ENCODE peak calls at places on chromosome 14, in nine cellular contexts. One of them, this sample, is unnamed.

GRCh38 chr14:75458305-75458704 is 30.5 kb downstream of the JDP2 start:
- DNase-seq in AG08396: no peak
- DNase-seq in adipocyte: no peak
- DNase-seq in testis: no peak
- DNase-seq in ovary: no peak
- DNase-seq in Calu3: no peak
- DNase-seq in stimulated activated naive CD4-positive, alpha-beta T cell: no peak
- DNase-seq in CD8-positive, alpha-beta T cell: no peak
- DNase-seq in Caco-2: no peak
- DNase-seq in this sample: no peak

GRCh38 chr14:22491683-22492483 is 97.1 kb downstream of the DAD1 start:
- DNase-seq in Caco-2: no peak
- DNase-seq in Calu3: no peak
- DNase-seq in AG08396: no peak
- DNase-seq in adipocyte: no peak
- DNase-seq in CD8-positive, alpha-beta T cell: no peak
- DNase-seq in ovary: no peak
- DNase-seq in stimulated activated naive CD4-positive, alpha-beta T cell: peak; percentile 40
- DNase-seq in testis: no peak
- DNase-seq in this sample: no peak

GRCh38 chr14:68668028-68668427 is 124.8 kb downstream of the ZFP36L1 start:
- DNase-seq in CD8-positive, alpha-beta T cell: no peak
- DNase-seq in adipocyte: no peak
- DNase-seq in Calu3: no peak
- DNase-seq in Caco-2: no peak
- DNase-seq in testis: no peak
- DNase-seq in stimulated activated naive CD4-positive, alpha-beta T cell: no peak
- DNase-seq in AG08396: no peak
- DNase-seq in ovary: peak; percentile 6
- DNase-seq in this sample: no peak

GRCh38 chr14:60684203-60684602 is 34.9 kb upstream of the SIX1 start:
- DNase-seq in Caco-2: no peak
- DNase-seq in AG08396: no peak
- DNase-seq in Calu3: no peak
- DNase-seq in adipocyte: no peak
- DNase-seq in CD8-positive, alpha-beta T cell: no peak
- DNase-seq in ovary: no peak
- DNase-seq in stimulated activated naive CD4-positive, alpha-beta T cell: no peak
- DNase-seq in testis: no peak
- DNase-seq in this sample: no peak

GRCh38 chr14:58701576-58701975 is 63.8 kb downstream of the DACT1 start:
- DNase-seq in CD8-positive, alpha-beta T cell: no peak
- DNase-seq in Calu3: no peak
- DNase-seq in adipocyte: no peak
- DNase-seq in AG08396: no peak
- DNase-seq in Caco-2: no peak
- DNase-seq in ovary: no peak
- DNase-seq in testis: no peak
- DNase-seq in stimulated activated naive CD4-positive, alpha-beta T cell: no peak
- DNase-seq in this sample: no peak

GRCh38 chr14:90382491-90383125 is 14.2 kb upstream of the CALM1 start:
- DNase-seq in stimulated activated naive CD4-positive, alpha-beta T cell: peak; percentile 64
- DNase-seq in CD8-positive, alpha-beta T cell: peak; percentile 37
- DNase-seq in testis: peak; percentile 83
- DNase-seq in ovary: peak; percentile 74
- DNase-seq in AG08396: peak; percentile 66
- DNase-seq in Caco-2: peak; percentile 63
- DNase-seq in adipocyte: peak; percentile 87
- DNase-seq in Calu3: peak; percentile 54
- DNase-seq in this sample: peak; percentile 85

GRCh38 chr14:91901449-91902250 is 34.3 kb upstream of the TC2N start:
- DNase-seq in Calu3: no peak
- DNase-seq in CD8-positive, alpha-beta T cell: no peak
- DNase-seq in testis: peak; percentile 67
- DNase-seq in stimulated activated naive CD4-positive, alpha-beta T cell: no peak
- DNase-seq in AG08396: peak; percentile 14
- DNase-seq in ovary: peak; percentile 54
- DNase-seq in Caco-2: no peak
- DNase-seq in adipocyte: no peak
- DNase-seq in this sample: no peak

GRCh38 chr14:71322660-71323250 is 415.5 kb downstream of the PCNX1 start:
- DNase-seq in AG08396: peak; percentile 45
- DNase-seq in CD8-positive, alpha-beta T cell: no peak
- DNase-seq in Calu3: no peak
- DNase-seq in stimulated activated naive CD4-positive, alpha-beta T cell: no peak
- DNase-seq in adipocyte: peak; percentile 75
- DNase-seq in ovary: no peak
- DNase-seq in testis: peak; percentile 54
- DNase-seq in Caco-2: peak; percentile 36
- DNase-seq in this sample: peak; percentile 72

GRCh38 chr14:64234877-64235651 is 59.1 kb downstream of the ESR2 start:
- DNase-seq in Caco-2: no peak
- DNase-seq in adipocyte: no peak
- DNase-seq in CD8-positive, alpha-beta T cell: no peak
- DNase-seq in AG08396: no peak
- DNase-seq in stimulated activated naive CD4-positive, alpha-beta T cell: no peak
- DNase-seq in testis: no peak
- DNase-seq in ovary: peak; percentile 67
- DNase-seq in Calu3: no peak
- DNase-seq in this sample: peak; percentile 67

GRCh38 chr14:89296281-89296745 is 120.7 kb downstream of the FOXN3 start:
- DNase-seq in Calu3: no peak
- DNase-seq in AG08396: no peak
- DNase-seq in adipocyte: no peak
- DNase-seq in ovary: no peak
- DNase-seq in Caco-2: no peak
- DNase-seq in testis: no peak
- DNase-seq in CD8-positive, alpha-beta T cell: no peak
- DNase-seq in stimulated activated naive CD4-positive, alpha-beta T cell: no peak
- DNase-seq in this sample: no peak

GRCh38 chr14:64841121-64841611 is 38.5 kb downstream of the SPTB start:
- DNase-seq in Calu3: peak; percentile 51
- DNase-seq in adipocyte: peak; percentile 53
- DNase-seq in testis: no peak
- DNase-seq in CD8-positive, alpha-beta T cell: no peak
- DNase-seq in ovary: no peak
- DNase-seq in stimulated activated naive CD4-positive, alpha-beta T cell: no peak
- DNase-seq in Caco-2: peak; percentile 77
- DNase-seq in AG08396: peak; percentile 55
- DNase-seq in this sample: peak; percentile 68

GRCh38 chr14:64856528-64857445 is 22.9 kb downstream of the SPTB start:
- DNase-seq in stimulated activated naive CD4-positive, alpha-beta T cell: no peak
- DNase-seq in ovary: no peak
- DNase-seq in CD8-positive, alpha-beta T cell: no peak
- DNase-seq in AG08396: no peak
- DNase-seq in adipocyte: no peak
- DNase-seq in testis: no peak
- DNase-seq in Calu3: no peak
- DNase-seq in Caco-2: no peak
- DNase-seq in this sample: no peak

GRCh38 chr14:59897757-59898383 is 22.1 kb upstream of the LRRC9 start:
- DNase-seq in CD8-positive, alpha-beta T cell: no peak
- DNase-seq in testis: peak; percentile 61
- DNase-seq in Calu3: peak; percentile 42
- DNase-seq in ovary: no peak
- DNase-seq in adipocyte: no peak
- DNase-seq in stimulated activated naive CD4-positive, alpha-beta T cell: no peak
- DNase-seq in Caco-2: peak; percentile 58
- DNase-seq in AG08396: no peak
- DNase-seq in this sample: peak; percentile 45

GRCh38 chr14:103840016-103840415 is 7.4 kb downstream of the PPP1R13B start:
- DNase-seq in testis: no peak
- DNase-seq in adipocyte: peak; percentile 37
- DNase-seq in CD8-positive, alpha-beta T cell: no peak
- DNase-seq in ovary: no peak
- DNase-seq in Calu3: no peak
- DNase-seq in stimulated activated naive CD4-positive, alpha-beta T cell: no peak
- DNase-seq in AG08396: no peak
- DNase-seq in Caco-2: no peak
- DNase-seq in this sample: no peak

GRCh38 chr14:103803661-103804060 is 43.7 kb downstream of the PPP1R13B start:
- DNase-seq in Caco-2: no peak
- DNase-seq in CD8-positive, alpha-beta T cell: no peak
- DNase-seq in testis: no peak
- DNase-seq in Calu3: no peak
- DNase-seq in ovary: no peak
- DNase-seq in stimulated activated naive CD4-positive, alpha-beta T cell: no peak
- DNase-seq in AG08396: peak; percentile 26
- DNase-seq in adipocyte: peak; percentile 14
- DNase-seq in this sample: no peak

GRCh38 chr14:64639340-64639821 is 64.8 kb upstream of the PLEKHG3 start:
- DNase-seq in adipocyte: no peak
- DNase-seq in Calu3: peak; percentile 9
- DNase-seq in Caco-2: peak; percentile 63
- DNase-seq in stimulated activated naive CD4-positive, alpha-beta T cell: no peak
- DNase-seq in testis: no peak
- DNase-seq in AG08396: no peak
- DNase-seq in CD8-positive, alpha-beta T cell: no peak
- DNase-seq in ovary: no peak
- DNase-seq in this sample: peak; percentile 58

GRCh38 chr14:94689218-94689984 is 77.2 kb downstream of the SERPINA3 start:
- DNase-seq in ovary: peak; percentile 62
- DNase-seq in stimulated activated naive CD4-positive, alpha-beta T cell: no peak
- DNase-seq in Caco-2: peak; percentile 81
- DNase-seq in Calu3: peak; percentile 84
- DNase-seq in adipocyte: peak; percentile 86
- DNase-seq in CD8-positive, alpha-beta T cell: peak; percentile 10
- DNase-seq in testis: peak; percentile 82
- DNase-seq in AG08396: peak; percentile 85
- DNase-seq in this sample: peak; percentile 53

GRCh38 chr14:23269193-23269592 is 16.7 kb downstream of the HOMEZ start:
- DNase-seq in testis: no peak
- DNase-seq in CD8-positive, alpha-beta T cell: no peak
- DNase-seq in adipocyte: no peak
- DNase-seq in Caco-2: no peak
- DNase-seq in AG08396: no peak
- DNase-seq in ovary: no peak
- DNase-seq in Calu3: no peak
- DNase-seq in stimulated activated naive CD4-positive, alpha-beta T cell: no peak
- DNase-seq in this sample: no peak

GRCh38 chr14:56199095-56199975 is 81.1 kb downstream of the PELI2 start:
- DNase-seq in testis: peak; percentile 76
- DNase-seq in Caco-2: no peak
- DNase-seq in adipocyte: peak; percentile 97
- DNase-seq in ovary: peak; percentile 52
- DNase-seq in Calu3: no peak
- DNase-seq in CD8-positive, alpha-beta T cell: no peak
- DNase-seq in AG08396: peak; percentile 79
- DNase-seq in stimulated activated naive CD4-positive, alpha-beta T cell: no peak
- DNase-seq in this sample: peak; percentile 98

GRCh38 chr14:44444454-44444853 is 62.6 kb downstream of the FSCB start:
- DNase-seq in ovary: no peak
- DNase-seq in AG08396: no peak
- DNase-seq in adipocyte: no peak
- DNase-seq in Calu3: no peak
- DNase-seq in stimulated activated naive CD4-positive, alpha-beta T cell: no peak
- DNase-seq in testis: no peak
- DNase-seq in Caco-2: no peak
- DNase-seq in CD8-positive, alpha-beta T cell: no peak
- DNase-seq in this sample: no peak

GRCh38 chr14:93733646-93734045 is 54.6 kb downstream of the PRIMA1 start:
- DNase-seq in Calu3: no peak
- DNase-seq in stimulated activated naive CD4-positive, alpha-beta T cell: no peak
- DNase-seq in testis: no peak
- DNase-seq in adipocyte: no peak
- DNase-seq in ovary: peak; percentile 18
- DNase-seq in CD8-positive, alpha-beta T cell: no peak
- DNase-seq in Caco-2: no peak
- DNase-seq in AG08396: no peak
- DNase-seq in this sample: no peak

GRCh38 chr14:54011001-54011400 is 54.4 kb upstream of the BMP4 start:
- DNase-seq in Caco-2: no peak
- DNase-seq in CD8-positive, alpha-beta T cell: no peak
- DNase-seq in testis: no peak
- DNase-seq in stimulated activated naive CD4-positive, alpha-beta T cell: no peak
- DNase-seq in adipocyte: no peak
- DNase-seq in Calu3: no peak
- DNase-seq in ovary: no peak
- DNase-seq in AG08396: no peak
- DNase-seq in this sample: no peak

GRCh38 chr14:78010688-78011087 is 159.5 kb upstream of the NRXN3 start:
- DNase-seq in adipocyte: no peak
- DNase-seq in CD8-positive, alpha-beta T cell: no peak
- DNase-seq in AG08396: peak; percentile 33
- DNase-seq in testis: no peak
- DNase-seq in Caco-2: no peak
- DNase-seq in ovary: no peak
- DNase-seq in stimulated activated naive CD4-positive, alpha-beta T cell: no peak
- DNase-seq in Calu3: no peak
- DNase-seq in this sample: peak; percentile 61

GRCh38 chr14:96121660-96122395 is 82.7 kb downstream of the C14orf132 start:
- DNase-seq in AG08396: peak; percentile 46
- DNase-seq in stimulated activated naive CD4-positive, alpha-beta T cell: no peak
- DNase-seq in CD8-positive, alpha-beta T cell: no peak
- DNase-seq in Calu3: no peak
- DNase-seq in Caco-2: no peak
- DNase-seq in testis: no peak
- DNase-seq in ovary: no peak
- DNase-seq in adipocyte: peak; percentile 74
- DNase-seq in this sample: no peak

GRCh38 chr14:104277416-104278213 is 139.2 kb downstream of the KIF26A start:
- DNase-seq in ovary: no peak
- DNase-seq in Calu3: no peak
- DNase-seq in Caco-2: no peak
- DNase-seq in adipocyte: no peak
- DNase-seq in AG08396: no peak
- DNase-seq in CD8-positive, alpha-beta T cell: no peak
- DNase-seq in testis: no peak
- DNase-seq in stimulated activated naive CD4-positive, alpha-beta T cell: no peak
- DNase-seq in this sample: no peak

GRCh38 chr14:95140060-95140858 is 17.1 kb downstream of the DICER1 start:
- DNase-seq in stimulated activated naive CD4-positive, alpha-beta T cell: no peak
- DNase-seq in testis: no peak
- DNase-seq in Calu3: no peak
- DNase-seq in AG08396: no peak
- DNase-seq in ovary: no peak
- DNase-seq in CD8-positive, alpha-beta T cell: no peak
- DNase-seq in adipocyte: peak; percentile 30
- DNase-seq in Caco-2: no peak
- DNase-seq in this sample: no peak

GRCh38 chr14:29310757-29311156 is 544.2 kb downstream of the FOXG1 start:
- DNase-seq in ovary: no peak
- DNase-seq in Calu3: no peak
- DNase-seq in stimulated activated naive CD4-positive, alpha-beta T cell: no peak
- DNase-seq in AG08396: peak; percentile 29
- DNase-seq in testis: no peak
- DNase-seq in Caco-2: no peak
- DNase-seq in adipocyte: peak; percentile 57
- DNase-seq in CD8-positive, alpha-beta T cell: no peak
- DNase-seq in this sample: peak; percentile 52

GRCh38 chr14:104297721-104298401 is 159.5 kb downstream of the KIF26A start:
- DNase-seq in Caco-2: no peak
- DNase-seq in adipocyte: no peak
- DNase-seq in Calu3: no peak
- DNase-seq in ovary: no peak
- DNase-seq in CD8-positive, alpha-beta T cell: no peak
- DNase-seq in AG08396: no peak
- DNase-seq in testis: no peak
- DNase-seq in stimulated activated naive CD4-positive, alpha-beta T cell: no peak
- DNase-seq in this sample: no peak

GRCh38 chr14:49909016-49909415 is 16.1 kb downstream of the ARF6 start:
- DNase-seq in CD8-positive, alpha-beta T cell: no peak
- DNase-seq in stimulated activated naive CD4-positive, alpha-beta T cell: no peak
- DNase-seq in AG08396: no peak
- DNase-seq in Caco-2: no peak
- DNase-seq in testis: no peak
- DNase-seq in Calu3: no peak
- DNase-seq in adipocyte: no peak
- DNase-seq in ovary: no peak
- DNase-seq in this sample: no peak

GRCh38 chr14:96071561-96071960 is 32.4 kb downstream of the C14orf132 start:
- DNase-seq in CD8-positive, alpha-beta T cell: no peak
- DNase-seq in Caco-2: no peak
- DNase-seq in AG08396: no peak
- DNase-seq in ovary: no peak
- DNase-seq in adipocyte: no peak
- DNase-seq in testis: no peak
- DNase-seq in stimulated activated naive CD4-positive, alpha-beta T cell: no peak
- DNase-seq in Calu3: no peak
- DNase-seq in this sample: no peak

GRCh38 chr14:95533822-95534221 is 1.0 kb upstream of the GLRX5 start:
- DNase-seq in Calu3: no peak
- DNase-seq in AG08396: no peak
- DNase-seq in ovary: peak; percentile 17
- DNase-seq in stimulated activated naive CD4-positive, alpha-beta T cell: no peak
- DNase-seq in testis: peak; percentile 36
- DNase-seq in Caco-2: no peak
- DNase-seq in adipocyte: peak; percentile 52
- DNase-seq in CD8-positive, alpha-beta T cell: no peak
- DNase-seq in this sample: no peak

This sample was measured in astrocyte of the spinal cord.